ENCODE peak calls at places on chromosomes 2 and 18, in eight cellular contexts. M, D, C, T, X, N, V and U are unnamed samples.

GRCh38 chr2:209872675-209873074 is 101.0 kb downstream of the UNC80 start:
- DNase-seq in M (peak), D (no peak), C (peak), T (no peak), X (peak), N (peak), V (peak), U (no peak)

GRCh38 chr2:238116298-238117198 is 16.4 kb downstream of the ESPNL start:
- DNase-seq in M (no peak), D (peak), C (no peak), T (no peak), X (no peak), N (peak), V (no peak), U (no peak)

GRCh38 chr2:159349674-159350299 is 63.3 kb upstream of the WDSUB1 start:
- DNase-seq in M (no peak), D (no peak), C (no peak), T (no peak), X (no peak), N (no peak), V (no peak), U (no peak)

GRCh38 chr2:148122788-148123187 is 101.9 kb downstream of the MBD5 start:
- DNase-seq in M (no peak), D (no peak), C (no peak), T (no peak), X (no peak), N (no peak), V (no peak), U (no peak)

GRCh38 chr2:240250985-240251847 is 110.8 kb upstream of the OTOS start:
- DNase-seq in M (peak), D (peak), C (peak), T (peak), X (peak), N (peak), V (peak), U (peak)

GRCh38 chr18:7038330-7038846 is 79.2 kb downstream of the LAMA1 start:
- DNase-seq in M (no peak), D (no peak), C (peak), T (peak), X (peak), N (peak), V (peak), U (peak)

GRCh38 chr2:60998628-60999545 is 18.6 kb upstream of the PEX13 start:
- DNase-seq in M (no peak), D (no peak), C (no peak), T (no peak), X (peak), N (no peak), V (peak), U (no peak)

GRCh38 chr2:45567974-45568789 is 42.9 kb downstream of the SRBD1 start:
- DNase-seq in M (no peak), D (no peak), C (no peak), T (no peak), X (peak), N (no peak), V (no peak), U (no peak)

GRCh38 chr2:42296226-42296625 is 64.8 kb downstream of the COX7A2L start:
- DNase-seq in M (no peak), D (no peak), C (no peak), T (no peak), X (peak), N (no peak), V (no peak), U (no peak)

GRCh38 chr2:184611221-184612085 is 13.1 kb downstream of the ZNF804A start:
- DNase-seq in M (no peak), D (no peak), C (no peak), T (no peak), X (peak), N (no peak), V (no peak), U (no peak)

GRCh38 chr18:24103622-24104021 is 35.2 kb upstream of the CABYR start:
- DNase-seq in M (no peak), D (no peak), C (no peak), T (no peak), X (no peak), N (no peak), V (no peak), U (no peak)

GRCh38 chr2:111053825-111054490 is 66.8 kb upstream of the BCL2L11 start:
- DNase-seq in M (no peak), D (no peak), C (no peak), T (no peak), X (no peak), N (no peak), V (no peak), U (no peak)

GRCh38 chr2:47004905-47005495 is 89.4 kb upstream of the MCFD2 start:
- DNase-seq in M (no peak), D (no peak), C (no peak), T (no peak), X (no peak), N (no peak), V (no peak), U (no peak)

GRCh38 chr18:36167692-36168218 is 19.5 kb upstream of the MOCOS start:
- DNase-seq in M (no peak), D (no peak), C (no peak), T (no peak), X (no peak), N (no peak), V (no peak), U (no peak)

GRCh38 chr2:14942991-14943390 is 310.5 kb downstream of the LRATD1 start:
- DNase-seq in M (no peak), D (no peak), C (no peak), T (no peak), X (no peak), N (no peak), V (no peak), U (no peak)

GRCh38 chr2:191150451-191151314 is at the start of gene STAT4:
- DNase-seq in M (peak), D (peak), C (peak), T (no peak), X (peak), N (peak), V (no peak), U (peak)

GRCh38 chr2:120464448-120464931 is 118.6 kb downstream of the INHBB start:
- DNase-seq in M (no peak), D (peak), C (no peak), T (no peak), X (no peak), N (no peak), V (no peak), U (no peak)

GRCh38 chr2:158753561-158754302 is 41.4 kb upstream of the DAPL1 start:
- DNase-seq in M (peak), D (no peak), C (peak), T (peak), X (peak), N (peak), V (peak), U (no peak)

GRCh38 chr2:60759654-60760053 is 3.6 kb downstream of the PAPOLG start:
- DNase-seq in M (no peak), D (no peak), C (no peak), T (no peak), X (no peak), N (no peak), V (no peak), U (no peak)

GRCh38 chr2:30872797-30873196 is 65.6 kb upstream of the CAPN13 start:
- DNase-seq in M (no peak), D (no peak), C (no peak), T (no peak), X (no peak), N (no peak), V (no peak), U (no peak)

GRCh38 chr18:38459086-38459485 is 893.5 kb upstream of the CELF4 start:
- DNase-seq in M (no peak), D (no peak), C (no peak), T (no peak), X (no peak), N (no peak), V (no peak), U (no peak)

GRCh38 chr18:47480166-47480565 is 228.7 kb upstream of the SKOR2 start:
- DNase-seq in M (no peak), D (no peak), C (no peak), T (no peak), X (no peak), N (no peak), V (no peak), U (no peak)

GRCh38 chr2:179449010-179449409 is 184.4 kb upstream of the SESTD1 start:
- DNase-seq in M (no peak), D (no peak), C (no peak), T (no peak), X (no peak), N (no peak), V (no peak), U (no peak)

GRCh38 chr2:68088950-68089349 is 26.1 kb upstream of the C1D start:
- DNase-seq in M (no peak), D (no peak), C (no peak), T (no peak), X (no peak), N (no peak), V (no peak), U (no peak)

GRCh38 chr2:14614011-14614410 is 18.5 kb upstream of the LRATD1 start:
- DNase-seq in M (no peak), D (no peak), C (no peak), T (no peak), X (no peak), N (no peak), V (no peak), U (no peak)

GRCh38 chr2:84970266-84970955 is 550 bp upstream of the KCMF1 start:
- DNase-seq in M (peak), D (peak), C (peak), T (peak), X (peak), N (peak), V (peak), U (peak)

GRCh38 chr2:29502452-29502851 is 387.2 kb downstream of the CLIP4 start:
- DNase-seq in M (no peak), D (no peak), C (no peak), T (no peak), X (no peak), N (no peak), V (no peak), U (no peak)

GRCh38 chr2:97966545-97967215 is 29.1 kb downstream of the TMEM131 start:
- DNase-seq in M (no peak), D (no peak), C (no peak), T (no peak), X (no peak), N (no peak), V (no peak), U (no peak)

GRCh38 chr2:234483568-234484251 is 13.2 kb downstream of the ARL4C start:
- DNase-seq in M (no peak), D (peak), C (no peak), T (no peak), X (peak), N (no peak), V (no peak), U (no peak)

GRCh38 chr18:3810271-3810670 is 360.3 kb downstream of the TGIF1 start:
- DNase-seq in M (no peak), D (no peak), C (no peak), T (no peak), X (no peak), N (no peak), V (no peak), U (no peak)

GRCh38 chr2:94994914-94995236 is 30.6 kb upstream of the MAL start:
- DNase-seq in M (no peak), D (peak), C (no peak), T (no peak), X (no peak), N (no peak), V (no peak), U (no peak)

GRCh38 chr18:47868744-47869143 is 61.7 kb downstream of the SMAD2 start:
- DNase-seq in M (no peak), D (no peak), C (no peak), T (no peak), X (no peak), N (no peak), V (no peak), U (no peak)

GRCh38 chr2:140604096-140604495 is 1526.7 kb downstream of the LRP1B start:
- DNase-seq in M (no peak), D (no peak), C (no peak), T (no peak), X (no peak), N (no peak), V (no peak), U (no peak)

GRCh38 chr2:241358470-241358869 is 2.4 kb downstream of the FARP2 start:
- DNase-seq in M (no peak), D (no peak), C (no peak), T (no peak), X (peak), N (no peak), V (no peak), U (no peak)

GRCh38 chr2:231189571-231190495 is 8.6 kb upstream of the ARMC9 start:
- DNase-seq in M (peak), D (no peak), C (peak), T (peak), X (no peak), N (peak), V (peak), U (peak)

GRCh38 chr18:70840649-70841048 is 551.8 kb downstream of the SOCS6 start:
- DNase-seq in M (no peak), D (no peak), C (no peak), T (no peak), X (no peak), N (no peak), V (no peak), U (no peak)

GRCh38 chr18:9629709-9630108 is 15.3 kb upstream of the PPP4R1 start:
- DNase-seq in M (no peak), D (no peak), C (no peak), T (no peak), X (peak), N (no peak), V (no peak), U (no peak)

GRCh38 chr18:48928787-48929186 is 22.0 kb downstream of the SMAD7 start:
- DNase-seq in M (peak), D (peak), C (peak), T (no peak), X (peak), N (peak), V (no peak), U (no peak)

GRCh38 chr2:191917967-191918651 is 71.2 kb upstream of the CAVIN2 start:
- DNase-seq in M (no peak), D (no peak), C (no peak), T (no peak), X (no peak), N (peak), V (no peak), U (no peak)

DNA sequence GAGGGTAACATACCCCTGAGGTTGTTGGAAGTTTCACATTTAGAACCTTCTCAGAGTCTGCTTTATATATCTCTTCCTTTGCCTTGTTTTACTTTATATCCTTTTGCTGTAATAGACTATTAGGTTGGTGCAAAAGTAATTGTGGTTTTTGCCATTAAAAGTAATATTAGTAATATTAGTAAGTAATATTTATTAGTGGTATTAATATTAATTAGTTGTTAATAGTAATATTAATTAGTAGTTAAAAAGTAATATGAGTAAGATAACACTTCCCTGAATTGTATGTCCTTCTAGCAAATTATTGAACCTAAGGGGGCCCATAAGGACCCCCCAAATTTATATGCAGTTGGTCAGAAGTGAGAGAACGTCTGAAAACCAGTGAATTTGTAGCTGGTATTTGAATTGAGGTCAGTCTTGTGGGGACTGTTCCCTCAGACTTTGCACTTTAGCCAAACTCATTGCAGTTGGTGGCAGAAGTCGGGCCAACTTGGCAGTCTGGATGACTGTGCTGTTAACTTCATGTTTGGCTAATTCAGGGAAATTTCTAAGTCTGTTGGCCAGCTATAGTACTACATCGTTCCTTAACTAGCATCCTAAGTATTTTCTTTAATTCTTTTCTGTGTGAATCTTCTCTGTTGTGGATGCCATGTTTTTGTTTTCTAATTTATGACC is 806.7 kb upstream of the GCFC2 start:
- DNase-seq in M (no peak), D (no peak), C (no peak), T (no peak), X (no peak), N (no peak), V (no peak), U (no peak)
- TF ChIP-seq POLR2A in M (no peak), D (no peak), C (no peak), T (no peak), X (no peak), N (no peak), V (no peak), U (no peak)

DNA sequence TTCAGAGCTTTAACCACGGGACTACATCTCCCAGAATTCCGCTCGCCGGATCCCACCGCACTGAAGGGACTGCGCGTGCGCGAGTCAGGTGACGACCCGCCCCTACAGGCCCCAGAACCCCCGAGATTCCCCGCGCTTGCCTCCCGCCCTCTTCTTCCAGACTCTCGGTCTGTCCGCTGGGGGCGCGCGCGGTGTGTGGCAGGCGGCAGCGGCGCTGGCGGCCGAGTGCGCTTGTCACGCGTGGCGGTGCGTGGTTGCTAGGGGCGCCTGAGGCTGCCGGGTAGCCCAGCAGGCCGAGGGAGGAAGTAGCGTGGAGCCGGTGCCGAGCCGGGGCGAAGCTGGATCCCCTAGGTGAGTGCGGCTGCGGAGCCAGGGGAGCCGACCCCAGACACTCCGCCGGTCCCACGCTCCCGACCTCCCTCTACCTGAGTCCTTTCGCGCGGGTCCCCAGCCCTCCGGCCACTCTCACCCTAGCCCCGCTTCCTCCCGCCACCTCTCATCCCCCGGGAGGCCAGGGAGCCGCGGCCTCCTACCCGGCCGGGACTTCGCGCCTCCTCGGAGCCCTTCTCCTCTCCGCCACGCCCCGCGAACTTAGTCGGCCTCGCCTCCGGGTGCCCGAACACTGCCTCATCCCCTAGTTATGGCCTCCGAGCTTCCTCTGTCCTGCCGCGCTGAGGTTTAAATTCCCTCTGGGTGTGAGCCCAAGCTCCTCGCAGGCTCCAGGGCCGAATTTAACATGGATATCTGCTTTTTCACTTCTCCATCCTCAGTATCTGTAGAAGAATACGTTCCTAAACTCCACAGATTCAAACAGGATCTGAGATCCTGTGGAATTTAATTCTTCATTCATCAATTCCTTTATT is at the start of gene TTLL4:
- DNase-seq in M (peak), D (peak), C (peak), T (peak), X (peak), N (peak), V (peak), U (peak)
- TF ChIP-seq POLR2A in M (no peak), D (peak), C (peak), T (peak), X (peak), N (no peak), V (peak), U (peak)

GRCh38 chr2:44166096-44166495 is 2.6 kb upstream of the PPM1B start:
- DNase-seq in M (no peak), D (peak), C (no peak), T (peak), X (no peak), N (no peak), V (no peak), U (no peak)

GRCh38 chr2:44168684-44169154 is at the start of gene PPM1B:
- DNase-seq in M (no peak), D (peak), C (peak), T (peak), X (no peak), N (peak), V (no peak), U (peak)

GRCh38 chr2:44169155-44169898 is 652 bp downstream of the PPM1B start:
- DNase-seq in M (peak), D (no peak), C (peak), T (no peak), X (peak), N (peak), V (peak), U (peak)

GRCh38 chr2:44167311-44167907 is 1.3 kb upstream of the PPM1B start:
- DNase-seq in M (no peak), D (no peak), C (peak), T (no peak), X (peak), N (no peak), V (no peak), U (no peak)

DNA sequence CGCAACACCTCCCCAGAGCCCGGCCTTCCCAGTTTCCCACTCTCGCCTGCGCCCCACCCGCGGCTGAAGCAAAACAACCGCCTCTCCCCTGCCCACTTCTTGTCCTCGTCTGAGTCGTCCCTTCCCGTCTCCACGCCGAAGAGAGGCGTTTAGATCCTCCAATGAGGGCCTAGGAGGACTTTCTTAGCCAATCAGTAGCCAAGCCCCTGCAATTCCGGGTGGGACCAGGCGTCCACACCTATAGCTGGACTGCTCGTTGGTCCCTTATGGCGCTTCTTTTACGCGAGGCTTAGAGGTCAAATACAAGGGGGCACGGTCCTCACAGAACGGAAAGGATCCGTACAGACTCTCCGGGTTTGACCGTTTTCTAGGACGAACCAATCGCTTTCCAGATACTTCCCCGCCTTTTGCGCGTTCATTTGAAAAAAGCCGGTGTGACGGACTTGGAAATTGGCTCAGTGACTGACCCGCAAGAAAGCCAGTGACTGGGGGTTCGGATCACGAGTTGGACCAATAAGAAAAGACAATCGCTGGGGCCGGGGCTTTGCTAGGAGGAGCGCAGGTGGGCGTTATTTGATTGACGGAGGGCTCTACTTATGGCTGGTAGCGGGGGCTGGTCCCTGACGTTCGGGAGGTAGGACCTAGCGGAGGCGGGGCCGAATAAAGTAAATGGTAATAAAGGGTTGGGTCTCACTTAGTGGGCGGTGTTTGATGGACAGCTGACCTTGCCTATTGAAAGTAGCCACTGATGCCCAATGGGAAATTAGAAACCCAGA is 579 bp upstream of the PPM1B start:
- DNase-seq in M (peak), D (peak), C (peak), T (peak), X (peak), N (peak), V (peak), U (peak)
- TF ChIP-seq POLR2A in M (no peak), D (no peak), C (peak), T (peak), X (peak), N (no peak), V (peak), U (peak)

GRCh38 chr2:70472256-70472905 is 81.2 kb downstream of the TGFA start:
- DNase-seq in M (no peak), D (no peak), C (no peak), T (no peak), X (peak), N (no peak), V (no peak), U (no peak)
- TF ChIP-seq POLR2A in M (no peak), D (no peak), C (no peak), T (no peak), X (no peak), N (no peak), V (no peak), U (no peak)

GRCh38 chr2:25379535-25379934 is 37.8 kb upstream of the DNMT3A start:
- DNase-seq in M (peak), D (peak), C (no peak), T (no peak), X (no peak), N (no peak), V (no peak), U (no peak)
- TF ChIP-seq POLR2A in M (no peak), D (no peak), C (no peak), T (no peak), X (no peak), N (no peak), V (no peak), U (no peak)

GRCh38 chr18:58264846-58265245 is 220.8 kb downstream of the NEDD4L start:
- DNase-seq in M (no peak), D (no peak), C (no peak), T (no peak), X (no peak), N (no peak), V (no peak), U (no peak)
- TF ChIP-seq POLR2A in M (no peak), D (no peak), C (no peak), T (no peak), X (no peak), N (no peak), V (no peak), U (no peak)